ENCODE peak calls at places on chromosomes 7 and 10, in nine cellular contexts. Z is kidney; A is amygdala; W is retina; V is neuronal stem cell; O is activated CD8-positive, alpha-beta memory T cell treated with anti-CD3 and anti-CD28 coated beads for 4 hours; M is NCI-H2081; E is immature natural killer cell; S is pancreas. L is an unnamed sample.

GRCh38 chr10:3090914-3091313 is 23.6 kb downstream of the PFKP start:
- DNase-seq in V (no peak), Z (peak), O (no peak), E (no peak), W (no peak), A (no peak), S (no peak), M (no peak), L (no peak)

GRCh38 chr10:61989995-61990760 is 88.7 kb downstream of the ARID5B start:
- DNase-seq in E (no peak), S (no peak), M (no peak), A (no peak), Z (no peak), V (no peak), W (no peak), O (no peak), L (no peak)

GRCh38 chr7:137986252-137987010 is 15.5 kb downstream of the CREB3L2 start:
- DNase-seq in W (no peak), V (no peak), A (no peak), O (no peak), Z (no peak), S (no peak), E (no peak), M (no peak), L (no peak)

GRCh38 chr7:37942934-37943610 is 22.6 kb downstream of the EPDR1 start:
- DNase-seq in W (peak), Z (peak), V (peak), O (no peak), S (peak), E (no peak), A (no peak), M (no peak), L (no peak)

GRCh38 chr7:36440880-36441279 is 51.2 kb downstream of the ANLN start:
- DNase-seq in V (no peak), M (peak), S (no peak), Z (no peak), O (no peak), E (peak), A (no peak), W (no peak), L (no peak)

GRCh38 chr7:69342154-69342884 is 256.0 kb upstream of the AUTS2 start:
- DNase-seq in Z (no peak), M (no peak), V (no peak), S (no peak), W (no peak), E (no peak), A (no peak), O (no peak), L (no peak)

GRCh38 chr10:91630592-91630991 is 2.3 kb downstream of the PPP1R3C start:
- DNase-seq in E (no peak), Z (no peak), O (no peak), A (no peak), W (no peak), M (no peak), S (no peak), V (no peak), L (no peak)

GRCh38 chr10:71483871-71484270 is 87.2 kb downstream of the CDH23 start:
- DNase-seq in W (no peak), M (no peak), V (no peak), A (no peak), S (no peak), E (no peak), O (no peak), Z (no peak), L (no peak)

GRCh38 chr10:71548494-71548846 is 151.8 kb downstream of the CDH23 start:
- DNase-seq in Z (no peak), V (no peak), S (no peak), M (no peak), A (no peak), E (no peak), W (no peak), O (no peak), L (no peak)

GRCh38 chr10:19325581-19325980 is 277.0 kb downstream of the MALRD1 start:
- DNase-seq in Z (no peak), M (no peak), E (no peak), A (no peak), W (no peak), S (no peak), O (no peak), V (no peak), L (no peak)

GRCh38 chr7:112866424-112866823 is 76.2 kb upstream of the TMEM168 start:
- DNase-seq in W (no peak), V (no peak), O (no peak), S (no peak), M (no peak), E (peak), A (no peak), Z (no peak), L (no peak)

GRCh38 chr7:55018361-55019328 is at the start of gene EGFR:
- DNase-seq in Z (peak), O (no peak), M (no peak), V (peak), A (no peak), S (peak), W (peak), E (no peak), L (no peak)

GRCh38 chr10:68096913-68097509 is 12.3 kb upstream of the MYPN start:
- DNase-seq in V (no peak), O (no peak), S (peak), A (no peak), M (no peak), E (no peak), W (no peak), Z (no peak), L (no peak)

GRCh38 chr10:76149602-76150138 is 718.2 kb downstream of the LRMDA start:
- DNase-seq in E (no peak), O (no peak), V (no peak), A (no peak), M (no peak), S (no peak), W (no peak), Z (no peak), L (no peak)

GRCh38 chr10:86285136-86285790 is 81.3 kb downstream of the GRID1 start:
- DNase-seq in O (no peak), Z (no peak), E (no peak), V (no peak), A (no peak), M (peak), W (peak), S (no peak), L (no peak)

GRCh38 chr10:132399117-132400035 is 2.4 kb downstream of the PWWP2B start:
- DNase-seq in W (no peak), M (no peak), Z (peak), E (no peak), S (peak), V (no peak), A (no peak), O (no peak), L (no peak)

GRCh38 chr10:119302172-119302571 is 94.8 kb downstream of the GRK5 start:
- DNase-seq in A (no peak), S (no peak), M (no peak), V (no peak), E (no peak), O (no peak), W (no peak), Z (no peak), L (no peak)

GRCh38 chr10:20990604-20991003 is 93.5 kb upstream of the NEBL start:
- DNase-seq in S (no peak), O (no peak), V (no peak), E (no peak), Z (no peak), A (no peak), M (no peak), W (no peak), L (no peak)

GRCh38 chr7:108875139-108875538 is 305.5 kb downstream of the DNAJB9 start:
- DNase-seq in A (no peak), O (no peak), M (no peak), V (no peak), E (no peak), W (no peak), S (no peak), Z (no peak), L (no peak)

GRCh38 chr7:43758861-43759683 is 592 bp downstream of the BLVRA start:
- DNase-seq in E (peak), Z (no peak), W (peak), S (peak), A (no peak), V (peak), O (peak), M (peak), L (no peak)

GRCh38 chr10:13642293-13642692 is 55.5 kb downstream of the PRPF18 start:
- DNase-seq in E (no peak), V (no peak), S (no peak), Z (no peak), A (no peak), W (no peak), O (no peak), M (no peak), L (no peak)

GRCh38 chr10:6399241-6399701 is 180.8 kb downstream of the PRKCQ start:
- DNase-seq in Z (no peak), S (peak), E (no peak), A (no peak), M (no peak), O (no peak), W (no peak), V (no peak), L (no peak)